ENCODE peak calls at places on chromosomes 13 and 19, in four cellular contexts. Q is cardiac fibroblast, O is pancreas, J is prostate gland. H is an unnamed sample.

GRCh38 chr13:109840201-109840892 is 54.0 kb upstream of the IRS2 start:
- DNase-seq in Q (peak), O (no peak), J (no peak), H (peak)

GRCh38 chr13:41224113-41225110 is 30.0 kb upstream of the KBTBD7 start:
- DNase-seq in Q (peak), O (no peak), J (no peak), H (peak)

GRCh38 chr13:55615080-55615479 is 1525.6 kb upstream of the PRR20A start:
- DNase-seq in Q (no peak), O (no peak), J (no peak), H (no peak)

GRCh38 chr19:23822735-23823134 is 64.0 kb upstream of the ZNF681 start:
- DNase-seq in Q (no peak), O (no peak), J (no peak), H (no peak)

GRCh38 chr19:32246032-32246431 is 99.4 kb upstream of the ZNF507 start:
- DNase-seq in Q (no peak), O (no peak), J (no peak), H (no peak)

GRCh38 chr13:38429916-38430315 is 80.3 kb downstream of the UFM1 start:
- DNase-seq in Q (no peak), O (no peak), J (no peak), H (no peak)

GRCh38 chr13:99203601-99204579 is 3.2 kb downstream of the UBAC2 start:
- DNase-seq in Q (no peak), O (no peak), J (no peak), H (no peak)

GRCh38 chr19:41988947-41989346 is 5.1 kb downstream of the ATP1A3 start:
- DNase-seq in Q (no peak), O (no peak), J (no peak), H (no peak)

GRCh38 chr13:49314344-49314882 is 66.7 kb downstream of the CDADC1 start:
- DNase-seq in Q (no peak), O (no peak), J (no peak), H (no peak)

GRCh38 chr19:17379221-17379631 is 2.1 kb upstream of the PLVAP start:
- DNase-seq in Q (no peak), O (no peak), J (no peak), H (no peak)

GRCh38 chr19:38617283-38617763 is 430 bp downstream of the MAP4K1 start:
- DNase-seq in Q (no peak), O (no peak), J (no peak), H (no peak)

GRCh38 chr13:39941236-39941635 is 285.8 kb downstream of the COG6 start:
- DNase-seq in Q (no peak), O (no peak), J (no peak), H (no peak)

GRCh38 chr19:37362733-37363132 is 8.2 kb upstream of the ZNF527 start:
- DNase-seq in Q (no peak), O (no peak), J (no peak), H (no peak)
- H3K4me3 ChIP-seq in Q (no peak), O (no peak), J (no peak), H (no peak)

GRCh38 chr13:37049810-37050209 is 9.7 kb downstream of the SUPT20H start:
- DNase-seq in Q (no peak), O (no peak), J (no peak), H (no peak)
- TF ChIP-seq CTCF in Q (peak), O (no peak), J (no peak), H (no peak)

GRCh38 chr19:934197-934840 is 8.5 kb downstream of the ARID3A start:
- DNase-seq in Q (no peak), O (no peak), J (no peak), H (no peak)

GRCh38 chr19:931860-932646 is 6.2 kb downstream of the ARID3A start:
- DNase-seq in Q (no peak), O (no peak), J (no peak), H (no peak)

GRCh38 chr19:932647-933552 is 7.1 kb downstream of the ARID3A start:
- DNase-seq in Q (peak), O (no peak), J (no peak), H (peak)

GRCh38 chr19:934865-935422 is 9.1 kb downstream of the ARID3A start:
- DNase-seq in Q (peak), O (peak), J (peak), H (peak)

GRCh38 chr19:933553-933882 is 7.7 kb downstream of the ARID3A start:
- DNase-seq in Q (no peak), O (no peak), J (no peak), H (no peak)
- H3K4me3 ChIP-seq in Q (peak), O (no peak), J (no peak), H (peak)

GRCh38 chr19:33628921-33629825 is 7.4 kb downstream of the CHST8 start:
- DNase-seq in Q (no peak), O (no peak), J (no peak), H (no peak)
- TF ChIP-seq CTCF in Q (no peak), O (no peak), J (no peak), H (no peak)

GRCh38 chr19:3024509-3024869 is 4.6 kb downstream of the TLE2 start:
- DNase-seq in Q (no peak), O (no peak), J (no peak), H (no peak)
- H3K4me3 ChIP-seq in Q (no peak), O (no peak), J (no peak), H (no peak)

GRCh38 chr19:49812997-49813861 is at the start of gene FUZ:
- DNase-seq in Q (peak), O (peak), J (peak), H (peak)
- TF ChIP-seq CTCF in Q (no peak), O (no peak), J (no peak), H (peak)

DNA sequence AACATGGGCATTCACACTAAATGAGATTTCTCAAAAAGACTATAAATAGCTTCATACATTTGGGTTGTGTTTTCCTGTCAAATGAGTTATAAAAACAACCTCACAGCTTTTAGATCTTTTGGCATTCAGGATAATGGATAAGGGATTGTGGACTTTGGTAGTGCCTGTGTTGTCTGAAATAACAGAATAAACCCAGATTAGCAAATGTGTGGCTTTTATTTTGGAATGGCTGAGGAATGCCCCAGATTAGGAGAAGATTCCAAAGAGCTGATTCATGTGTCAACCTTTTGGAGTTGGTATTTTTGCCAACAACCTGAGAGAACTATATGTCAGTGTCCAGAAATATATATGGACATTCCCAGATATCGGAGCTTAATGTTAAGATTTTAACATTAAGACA is 164.7 kb downstream of the MTUS2 start:
- DNase-seq in Q (no peak), O (no peak), J (no peak), H (no peak)
- H3K4me3 ChIP-seq in Q (no peak), O (no peak), J (no peak), H (no peak)

GRCh38 chr13:85969331-85969730 is 170.1 kb upstream of the SLITRK6 start:
- DNase-seq in Q (no peak), O (no peak), J (no peak), H (no peak)

GRCh38 chr13:85974604-85975366 is 175.6 kb upstream of the SLITRK6 start:
- DNase-seq in Q (peak), O (no peak), J (no peak), H (no peak)

GRCh38 chr13:85970727-85971126 is 171.5 kb upstream of the SLITRK6 start:
- DNase-seq in Q (peak), O (no peak), J (no peak), H (peak)
- TF ChIP-seq CTCF in Q (no peak), O (no peak), J (no peak), H (no peak)

GRCh38 chr13:50844181-50844875 is 836 bp upstream of the DLEU7 start:
- DNase-seq in Q (no peak), O (no peak), J (no peak), H (no peak)
- H3K4me3 ChIP-seq in Q (no peak), O (no peak), J (no peak), H (no peak)